ENCODE peak calls at places on chromosome 13, in five cellular contexts. V, Y, L, U and I are unnamed samples. For H3K4me1, the result is how much of the 10 kb centered on the place peaks cover.

GRCh38 chr13:113657851-113658741 is at the start of gene ATP4B:
- DNase-seq in V (no peak), Y (no peak), L (no peak), U (no peak), I (no peak)

GRCh38 chr13:94178625-94179244 is 300.7 kb downstream of the DCT start:
- DNase-seq in V (no peak), Y (no peak), L (no peak), U (peak), I (no peak)

GRCh38 chr13:43546821-43547220 is 240.0 kb downstream of the ENOX1 start:
- DNase-seq in V (no peak), Y (no peak), L (no peak), U (no peak), I (peak)

GRCh38 chr13:93305886-93306285 is 79.3 kb downstream of the GPC6 start:
- DNase-seq in V (no peak), Y (peak), L (no peak), U (peak), I (no peak)

GRCh38 chr13:113566227-113566561 is 18.4 kb upstream of the TFDP1 start:
- DNase-seq in V (no peak), Y (no peak), L (no peak), U (no peak), I (no peak)

GRCh38 chr13:99590519-99591011 is 89.3 kb downstream of the TM9SF2 start:
- DNase-seq in V (no peak), Y (peak), L (no peak), U (no peak), I (no peak)

GRCh38 chr13:94192576-94192975 is 286.9 kb downstream of the DCT start:
- DNase-seq in V (peak), Y (peak), L (peak), U (peak), I (peak)

GRCh38 chr13:109385161-109385560 is 401.2 kb downstream of the IRS2 start:
- DNase-seq in V (no peak), Y (peak), L (no peak), U (no peak), I (no peak)

GRCh38 chr13:48874165-48874564 is 101.5 kb upstream of the FNDC3A start:
- DNase-seq in V (no peak), Y (no peak), L (no peak), U (no peak), I (no peak)

GRCh38 chr13:93244918-93245280 is 18.3 kb downstream of the GPC6 start:
- DNase-seq in V (no peak), Y (peak), L (no peak), U (no peak), I (no peak)

GRCh38 chr13:112605531-112605990 is 17.6 kb upstream of the TUBGCP3 start:
- DNase-seq in V (no peak), Y (peak), L (peak), U (no peak), I (no peak)

GRCh38 chr13:100399455-100399854 is 189.1 kb downstream of the GGACT start:
- DNase-seq in V (no peak), Y (no peak), L (no peak), U (no peak), I (no peak)

GRCh38 chr13:110633776-110634175 is 18.4 kb downstream of the NAXD start:
- DNase-seq in V (no peak), Y (no peak), L (no peak), U (no peak), I (no peak)

GRCh38 chr13:113654175-113654560 is 3.8 kb downstream of the ATP4B start:
- DNase-seq in V (no peak), Y (no peak), L (no peak), U (no peak), I (no peak)

GRCh38 chr13:37348916-37349653 is 243.6 kb upstream of the CSNK1A1L start:
- DNase-seq in V (no peak), Y (no peak), L (no peak), U (no peak), I (no peak)

GRCh38 chr13:74576504-74576903 is 442.3 kb upstream of the KLF12 start:
- DNase-seq in V (no peak), Y (no peak), L (no peak), U (no peak), I (no peak)

GRCh38 chr13:51916962-51917361 is 55.2 kb downstream of the CCDC70 start:
- DNase-seq in V (no peak), Y (no peak), L (no peak), U (no peak), I (no peak)

GRCh38 chr13:113804017-113804702 is 45.1 kb downstream of the TMEM255B start:
- DNase-seq in V (no peak), Y (no peak), L (no peak), U (peak), I (no peak)

GRCh38 chr13:43153436-43154082 is 130.2 kb downstream of the DNAJC15 start:
- DNase-seq in V (no peak), Y (peak), L (no peak), U (peak), I (no peak)

GRCh38 chr13:19910336-19911072 is 47.1 kb upstream of the ZMYM5 start:
- DNase-seq in V (no peak), Y (peak), L (no peak), U (peak), I (no peak)

GRCh38 chr13:75299913-75300862 is 181.8 kb downstream of the TBC1D4 start:
- DNase-seq in V (no peak), Y (peak), L (no peak), U (peak), I (no peak)

GRCh38 chr13:40026741-40027140 is 371.3 kb downstream of the COG6 start:
- DNase-seq in V (no peak), Y (no peak), L (no peak), U (no peak), I (no peak)

GRCh38 chr13:36913463-36913862 is 6.6 kb downstream of the SMAD9 start:
- DNase-seq in V (no peak), Y (no peak), L (no peak), U (peak), I (no peak)

GRCh38 chr13:110640591-110641029 is 25.3 kb downstream of the NAXD start:
- DNase-seq in V (no peak), Y (peak), L (no peak), U (no peak), I (no peak)

GRCh38 chr13:52411629-52412028 is 5.7 kb upstream of the THSD1 start:
- DNase-seq in V (no peak), Y (peak), L (no peak), U (peak), I (no peak)

GRCh38 chr13:99346328-99347070 is 39.3 kb upstream of the GPR183 start:
- DNase-seq in V (no peak), Y (no peak), L (no peak), U (no peak), I (no peak)

GRCh38 chr13:95023405-95023804 is 277.8 kb downstream of the ABCC4 start:
- DNase-seq in V (no peak), Y (no peak), L (no peak), U (peak), I (no peak)

GRCh38 chr13:51125495-51126226 is 14.6 kb upstream of the C13orf42 start:
- DNase-seq in V (peak), Y (peak), L (peak), U (peak), I (peak)

GRCh38 chr13:80361298-80361697 is 20.4 kb upstream of the SPRY2 start:
- DNase-seq in V (no peak), Y (no peak), L (no peak), U (no peak), I (no peak)

GRCh38 chr13:80360298-80360827 is 19.4 kb upstream of the SPRY2 start:
- DNase-seq in V (no peak), Y (no peak), L (no peak), U (no peak), I (no peak)

GRCh38 chr13:80362488-80362887 is 21.6 kb upstream of the SPRY2 start:
- DNase-seq in V (no peak), Y (no peak), L (no peak), U (no peak), I (no peak)

GRCh38 chr13:80363890-80364503 is 23.1 kb upstream of the SPRY2 start:
- DNase-seq in V (peak), Y (peak), L (peak), U (peak), I (peak)

DNA sequence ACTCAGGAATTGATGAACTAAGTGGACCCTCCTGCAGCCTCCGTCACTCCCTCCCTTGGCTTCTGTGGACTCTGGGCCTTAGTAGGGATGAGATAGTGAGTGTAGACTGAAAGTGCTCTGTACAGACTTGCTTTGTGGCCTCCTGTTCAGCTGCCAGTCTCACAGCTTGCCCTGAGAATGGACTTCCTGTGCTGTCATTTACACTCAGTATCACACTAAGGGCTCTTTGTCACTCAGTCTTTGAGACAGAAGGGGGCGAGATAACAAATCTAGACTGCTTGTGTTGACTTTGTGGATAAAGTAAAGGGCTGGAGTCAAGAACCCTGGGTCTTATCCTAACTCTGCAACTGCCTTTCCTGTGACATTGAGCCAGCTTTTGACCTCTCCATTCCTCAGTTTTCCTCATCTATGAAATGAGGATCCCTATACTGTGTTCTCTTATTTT is 21.0 kb upstream of the SPRY2 start:
- DNase-seq in V (peak), Y (no peak), L (peak), U (peak), I (peak)
- TF ChIP-seq EZH2phosphoT487 in V (no peak), Y (no peak), L (no peak), U (no peak), I (peak)

GRCh38 chr13:27257648-27258253 is 6.4 kb downstream of the RPL21 start:
- DNase-seq in V (no peak), Y (no peak), L (no peak), U (no peak), I (no peak)

GRCh38 chr13:27261376-27261775 is 9.3 kb upstream of the RASL11A start:
- DNase-seq in V (no peak), Y (no peak), L (no peak), U (peak), I (no peak)

GRCh38 chr13:27258637-27259377 is 7.4 kb downstream of the RPL21 start:
- DNase-seq in V (no peak), Y (peak), L (no peak), U (no peak), I (no peak)

GRCh38 chr13:27259831-27260230 is 8.5 kb downstream of the RPL21 start:
- DNase-seq in V (peak), Y (no peak), L (no peak), U (no peak), I (no peak)

DNA sequence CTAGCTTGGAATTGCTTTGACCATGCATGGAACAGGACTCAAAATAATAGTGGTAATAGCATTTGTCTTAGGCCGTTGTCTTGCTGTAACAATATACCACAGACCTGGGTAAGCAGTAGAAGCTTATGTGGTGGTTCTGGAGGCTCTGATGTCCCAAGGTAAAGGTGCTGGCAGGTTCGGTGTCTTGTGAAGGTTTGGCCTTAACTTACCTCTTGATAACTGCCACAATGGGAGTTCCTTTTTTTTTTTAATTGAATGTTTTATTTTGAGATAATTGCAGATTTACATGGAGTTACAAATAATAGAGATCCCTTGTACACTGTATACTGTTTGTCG is 5.8 kb downstream of the RPL21 start:
- DNase-seq in V (no peak), Y (no peak), L (no peak), U (no peak), I (no peak)
- H3K4me1 ChIP-seq in V (half or more), Y (under half), L (under half), U (under half), I (under half)

GRCh38 chr13:46168341-46168740 is 13.6 kb downstream of the LCP1 start:
- DNase-seq in V (no peak), Y (peak), L (no peak), U (no peak), I (no peak)
- H3K4me3 ChIP-seq in V (peak), Y (no peak), L (no peak), U (no peak), I (no peak)

GRCh38 chr13:77696863-77697207 is 652 bp upstream of the SLAIN1 start:
- DNase-seq in V (no peak), Y (no peak), L (no peak), U (no peak), I (no peak)

GRCh38 chr13:77701305-77701704 is 3.8 kb downstream of the SLAIN1 start:
- DNase-seq in V (no peak), Y (no peak), L (no peak), U (peak), I (no peak)

GRCh38 chr13:77697208-77698103 is at the start of gene SLAIN1:
- DNase-seq in V (peak), Y (peak), L (peak), U (peak), I (peak)

GRCh38 chr13:77698211-77699058 is 948 bp downstream of the SLAIN1 start:
- DNase-seq in V (peak), Y (peak), L (peak), U (peak), I (peak)

DNA sequence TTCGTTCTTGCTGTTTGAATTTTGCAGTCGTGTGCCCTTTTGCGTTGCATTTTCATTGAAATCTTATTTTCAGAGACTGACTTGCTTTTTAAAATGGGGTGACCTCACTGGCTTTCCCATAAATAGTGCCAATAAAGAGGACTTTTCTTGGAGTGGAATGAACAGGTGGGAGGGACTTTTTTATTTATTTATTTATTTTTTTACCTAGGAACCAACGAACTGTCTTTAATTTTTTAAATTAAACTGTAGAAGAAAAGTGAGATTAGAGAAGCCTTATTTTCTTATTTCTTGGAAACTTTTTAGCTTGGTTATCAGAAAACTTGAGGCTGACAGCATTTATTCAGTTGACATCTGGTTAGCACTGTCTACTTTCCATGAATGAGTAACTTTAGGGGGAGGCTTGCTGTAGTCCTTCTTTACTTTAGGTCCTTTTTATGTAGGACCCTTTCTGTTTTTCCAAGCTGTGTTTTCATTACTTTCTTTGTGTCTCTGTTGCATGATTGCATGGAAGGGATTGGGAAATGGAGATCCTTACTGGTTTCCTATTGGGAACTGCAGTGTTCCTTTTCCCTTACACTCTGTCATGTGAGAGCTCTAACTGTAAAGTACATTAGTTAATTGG is 1.7 kb downstream of the SLAIN1 start:
- DNase-seq in V (no peak), Y (no peak), L (no peak), U (no peak), I (no peak)
- TF ChIP-seq EZH2phosphoT487 in V (no peak), Y (no peak), L (no peak), U (no peak), I (no peak)

GRCh38 chr13:50080158-50080855 is 65.1 kb downstream of the KCNRG start:
- DNase-seq in V (peak), Y (peak), L (peak), U (no peak), I (peak)
- H3K4me1 ChIP-seq in V (under half), Y (under half), L (under half), U (under half), I (under half)

DNA sequence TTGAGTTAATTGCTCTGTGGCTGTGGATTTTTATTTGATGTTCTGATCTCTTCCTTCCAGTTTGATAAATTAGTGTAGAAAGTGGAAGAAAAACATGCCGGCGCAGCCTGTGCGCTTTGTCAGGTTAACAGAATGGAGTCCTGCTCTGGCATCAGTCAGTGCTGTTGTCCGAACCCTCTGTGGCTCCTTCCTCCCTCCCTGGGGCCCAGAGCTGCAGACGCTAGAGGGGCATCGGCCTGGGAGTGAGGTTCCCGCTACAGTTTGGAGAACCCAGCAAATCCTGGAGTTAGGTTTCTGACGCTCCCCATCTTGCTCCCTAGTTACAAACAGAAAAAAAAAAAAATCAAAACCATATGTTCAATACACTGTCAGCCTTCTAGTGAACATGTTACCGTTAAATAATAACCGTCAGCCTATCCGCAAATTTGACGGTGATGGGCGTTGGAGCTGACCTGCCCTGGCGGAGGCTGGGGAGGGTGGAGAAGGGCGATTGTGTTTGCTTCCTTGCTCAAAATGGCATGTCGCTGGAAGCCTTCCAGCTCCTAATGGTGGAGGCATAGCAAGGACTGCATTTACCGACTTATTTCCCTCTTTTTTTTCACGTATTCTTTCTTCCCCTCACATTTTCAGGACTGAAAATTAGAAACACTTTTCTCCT is 13.5 kb downstream of the MBNL2 start:
- DNase-seq in V (no peak), Y (no peak), L (no peak), U (no peak), I (no peak)
- H3K4me3 ChIP-seq in V (no peak), Y (no peak), L (no peak), U (no peak), I (no peak)

GRCh38 chr13:101454767-101455166 is 2.3 kb downstream of the ITGBL1 start:
- DNase-seq in V (no peak), Y (peak), L (no peak), U (peak), I (no peak)
- TF ChIP-seq EZH2phosphoT487 in V (no peak), Y (no peak), L (no peak), U (no peak), I (no peak)

DNA sequence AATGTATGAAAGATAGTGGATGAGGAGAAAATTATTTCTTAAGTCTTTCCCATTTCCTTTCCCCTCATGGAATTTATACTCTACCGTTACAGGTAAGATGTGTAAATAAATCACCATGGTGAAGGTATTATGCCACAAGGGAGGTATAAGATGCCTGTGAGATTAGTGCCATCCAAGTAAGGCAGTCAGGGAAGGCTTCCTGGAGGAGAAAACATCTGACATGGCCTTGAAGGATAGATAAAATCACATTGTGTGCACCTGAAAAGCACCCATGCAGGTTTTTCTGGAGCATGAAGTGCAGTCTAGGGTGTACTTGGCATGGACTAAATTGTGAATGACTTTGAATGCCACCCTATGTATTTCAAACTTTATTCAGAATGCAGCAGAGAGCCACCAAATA is 15.3 kb downstream of the MBNL2 start:
- DNase-seq in V (no peak), Y (no peak), L (no peak), U (no peak), I (no peak)
- H3K4me1 ChIP-seq in V (under half), Y (under half), L (under half), U (under half), I (under half)

GRCh38 chr13:32426981-32427851 is 714 bp downstream of the N4BP2L1 start:
- DNase-seq in V (peak), Y (peak), L (peak), U (no peak), I (peak)

GRCh38 chr13:32427852-32428580 is at the start of gene N4BP2L1:
- DNase-seq in V (peak), Y (peak), L (peak), U (peak), I (peak)

GRCh38 chr13:32423592-32423991 is 4.3 kb downstream of the N4BP2L1 start:
- DNase-seq in V (no peak), Y (no peak), L (no peak), U (no peak), I (no peak)

GRCh38 chr13:32426191-32426980 is 1.5 kb downstream of the N4BP2L1 start:
- DNase-seq in V (peak), Y (peak), L (no peak), U (no peak), I (no peak)

DNA sequence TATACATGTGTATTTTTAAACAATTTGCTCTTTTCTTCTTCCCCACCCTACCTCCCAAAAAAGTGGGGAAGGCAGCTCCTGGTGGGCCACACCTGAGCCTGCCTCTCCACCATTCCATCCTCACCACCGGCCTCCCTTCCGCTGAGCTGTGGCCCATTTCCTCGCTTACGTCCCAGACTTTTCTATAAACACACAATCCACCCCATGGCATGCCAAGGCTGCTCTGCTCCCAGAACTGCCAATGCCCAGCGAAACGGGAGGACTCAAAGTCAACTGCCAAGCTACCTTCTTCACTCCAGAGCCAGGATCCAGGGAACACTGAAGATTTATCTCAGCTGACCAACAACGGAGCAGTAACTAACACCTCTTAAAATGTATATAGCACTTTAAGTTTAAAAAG is 2.8 kb downstream of the N4BP2L1 start:
- DNase-seq in V (no peak), Y (no peak), L (no peak), U (no peak), I (no peak)
- H3K4me3 ChIP-seq in V (no peak), Y (no peak), L (no peak), U (no peak), I (no peak)